ENCODE peak calls at places on chromosome 2, in six cellular contexts. U is aorta, W is kidney tubule cell, J is cardiac septum, Z is RWPE2, P is thoracic aorta. X is an unnamed sample.
A peak's percentile ranks its signal among the peaks of the same experiment; 100 is the strongest.

GRCh38 chr2:113703404-113704299 is 52.8 kb downstream of the SLC35F5 start:
- DNase-seq in U (no peak), W (no peak), J (no peak), Z (no peak), P (no peak), X (no peak)

GRCh38 chr2:43074592-43075053 is 151.8 kb downstream of the ZFP36L2 start:
- DNase-seq in U (peak; percentile 34), W (no peak), J (peak; percentile 72), Z (no peak), P (no peak), X (no peak)

GRCh38 chr2:28495551-28496284 is at the start of gene PLB1:
- DNase-seq in U (no peak), W (no peak), J (no peak), Z (no peak), P (no peak), X (no peak)

GRCh38 chr2:101999122-101999789 is 7.5 kb downstream of the IL1R2 start:
- DNase-seq in U (no peak), W (peak; percentile 94), J (no peak), Z (no peak), P (no peak), X (no peak)

GRCh38 chr2:74079522-74080341 is 68.0 kb downstream of the BOLA3 start:
- DNase-seq in U (no peak), W (no peak), J (no peak), Z (no peak), P (no peak), X (no peak)

GRCh38 chr2:240688563-240688919 is 3.1 kb upstream of the AQP12A start:
- DNase-seq in U (no peak), W (no peak), J (no peak), Z (no peak), P (no peak), X (no peak)

GRCh38 chr2:208101716-208102631 is 22.4 kb downstream of the CRYGD start:
- DNase-seq in U (no peak), W (peak; percentile 41), J (no peak), Z (no peak), P (no peak), X (no peak)

GRCh38 chr2:9675369-9676351 is 44.9 kb upstream of the YWHAQ start:
- DNase-seq in U (no peak), W (peak; percentile 98), J (no peak), Z (no peak), P (no peak), X (no peak)

GRCh38 chr2:30106543-30106942 is 40.3 kb upstream of the YPEL5 start:
- DNase-seq in U (no peak), W (peak; percentile 83), J (peak; percentile 58), Z (no peak), P (no peak), X (no peak)

GRCh38 chr2:226483745-226484619 is 315.6 kb downstream of the IRS1 start:
- DNase-seq in U (no peak), W (peak; percentile 70), J (no peak), Z (no peak), P (no peak), X (no peak)

X was measured in activated T-helper 9 cell treated with anti-CD3 and anti-CD28 coated beads, Interleukin-2, amount 50 U/mL, for 16 hours.